ENCODE peak calls at places on chromosomes 11 and 22, in five cellular contexts. P, T, J, W and H are unnamed samples.

GRCh38 chr22:23553922-23554870 is 25.9 kb downstream of the IGLL1 start:
- DNase-seq in P (no peak), T (no peak), W (no peak), J (no peak), H (no peak)

GRCh38 chr11:2792376-2793250 is 92.8 kb upstream of the KCNQ1OT1 start:
- DNase-seq in P (peak; percentile 28), T (no peak), W (no peak), J (no peak), H (no peak)

GRCh38 chr11:73931039-73931645 is 19.7 kb upstream of the DNAJB13 start:
- DNase-seq in T (peak; percentile 97), J (peak; percentile 84), W (peak; percentile 72), P (peak; percentile 66), H (peak; percentile 87)

GRCh38 chr22:27752771-27753170 is 48.8 kb downstream of the MN1 start:
- DNase-seq in J (no peak), P (no peak), W (no peak), T (no peak), H (peak; percentile 26)

GRCh38 chr22:35477911-35478582 is 62.6 kb upstream of the RASD2 start:
- DNase-seq in T (no peak), J (peak; percentile 91), W (no peak), P (peak; percentile 18), H (peak; percentile 98)

GRCh38 chr22:28023774-28024173 is 104.7 kb upstream of the PITPNB start:
- DNase-seq in P (no peak), T (peak; percentile 41), J (no peak), W (no peak), H (no peak)

GRCh38 chr22:35443790-35444684 is 44.1 kb downstream of the MCM5 start:
- DNase-seq in T (no peak), P (no peak), W (no peak), J (no peak), H (no peak)

GRCh38 chr11:68128682-68129327 is 7.6 kb upstream of the CHKA start:
- DNase-seq in P (peak; percentile 74), J (peak; percentile 70), T (peak; percentile 91), W (no peak), H (peak; percentile 60)

GRCh38 chr11:65894034-65894591 is 3.6 kb downstream of the CCDC85B start:
- DNase-seq in W (no peak), P (no peak), T (no peak), J (no peak), H (no peak)

DNA sequence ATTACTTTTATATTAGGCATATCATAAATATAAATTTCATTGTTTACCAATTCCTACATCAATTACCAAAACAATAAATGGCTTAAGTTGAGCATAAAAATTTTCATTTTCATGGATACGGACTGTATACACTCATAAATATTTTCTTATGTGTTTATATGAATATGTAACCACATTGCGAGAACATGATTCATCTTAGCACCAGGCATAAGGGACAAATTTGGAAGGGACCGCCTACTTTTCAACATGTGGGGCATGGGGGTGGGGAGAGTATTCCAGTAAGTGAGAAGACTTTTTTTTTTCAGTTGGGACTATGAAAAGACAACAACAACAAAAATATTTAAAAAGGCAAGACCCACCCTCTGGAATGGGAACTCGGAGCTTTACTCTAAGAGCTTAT is 296.1 kb downstream of the RAB38 start:
- DNase-seq in W (no peak), J (no peak), T (no peak), P (no peak), H (no peak)
- H3K9ac ChIP-seq in W (no peak overlapping the region), J (no peak overlapping the region), T (no peak overlapping the region), P (no peak overlapping the region), H (peak overlapping the region; percentile 44)

GRCh38 chr11:62030071-62030684 is 62.7 kb upstream of the FTH1 start:
- DNase-seq in T (peak; percentile 72), J (no peak), W (no peak), P (peak; percentile 87), H (no peak)
- H2BK5ac ChIP-seq in T (no peak overlapping the region), J (no peak overlapping the region), W (no peak overlapping the region), P (no peak overlapping the region), H (no peak overlapping the region)

DNA sequence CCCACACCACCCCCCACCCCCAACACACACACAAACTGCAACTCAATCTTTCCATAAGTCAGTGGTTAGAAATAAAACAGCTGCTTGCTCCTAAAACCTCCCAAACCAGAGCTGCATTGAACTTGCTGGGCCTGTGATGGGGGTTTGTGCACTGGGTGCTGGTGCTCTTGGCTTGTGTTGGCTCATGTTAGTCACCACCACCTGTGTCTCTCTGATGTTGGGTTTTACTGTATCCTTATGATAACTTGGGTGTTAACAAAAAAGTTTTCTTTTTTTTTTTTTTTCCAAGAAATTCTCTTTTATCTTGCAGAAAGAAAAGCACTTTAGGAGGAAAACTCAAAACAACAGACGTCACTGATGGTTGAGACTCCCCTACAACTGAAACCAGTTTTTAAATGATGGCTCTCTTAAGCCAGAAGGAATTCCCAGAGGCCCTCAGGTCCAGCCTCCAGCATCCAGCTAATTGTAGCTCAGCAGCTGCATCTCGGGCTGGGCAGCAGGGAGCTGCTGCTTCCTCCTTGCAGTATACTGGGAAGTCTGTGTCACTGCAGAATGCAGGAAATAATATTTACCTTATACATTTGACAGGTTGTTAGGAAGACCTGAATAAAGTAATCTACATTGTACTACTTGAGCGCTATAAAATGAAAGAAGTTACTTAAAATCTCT is 80.0 kb upstream of the DRD2 start:
- DNase-seq in J (no peak), P (no peak), W (no peak), T (no peak), H (peak; percentile 4)
- H2BK120ac ChIP-seq in J (no peak overlapping the region), P (no peak overlapping the region), W (no peak overlapping the region), T (no peak overlapping the region), H (no peak overlapping the region)

GRCh38 chr11:44823006-44823405 is 96.2 kb downstream of the TSPAN18 start:
- DNase-seq in W (no peak), J (no peak), P (peak; percentile 75), T (peak; percentile 49), H (peak; percentile 53)
- H3K9ac ChIP-seq in W (no peak overlapping the region), J (no peak overlapping the region), P (no peak overlapping the region), T (no peak overlapping the region), H (no peak overlapping the region)

GRCh38 chr22:42855211-42855610 is 1.9 kb downstream of the ARFGAP3 start:
- DNase-seq in T (no peak), W (no peak), P (no peak), J (no peak), H (peak; percentile 28)

GRCh38 chr22:42856865-42857704 is at the start of gene ARFGAP3:
- DNase-seq in P (peak; percentile 94), J (peak; percentile 91), W (peak; percentile 93), T (peak; percentile 94), H (peak; percentile 92)

GRCh38 chr22:42857845-42858481 is 890 bp upstream of the ARFGAP3 start:
- DNase-seq in T (no peak), P (no peak), W (no peak), J (no peak), H (no peak)

GRCh38 chr22:42855726-42856125 is 1.3 kb downstream of the ARFGAP3 start:
- DNase-seq in J (no peak), W (no peak), P (no peak), T (no peak), H (peak; percentile 13)

DNA sequence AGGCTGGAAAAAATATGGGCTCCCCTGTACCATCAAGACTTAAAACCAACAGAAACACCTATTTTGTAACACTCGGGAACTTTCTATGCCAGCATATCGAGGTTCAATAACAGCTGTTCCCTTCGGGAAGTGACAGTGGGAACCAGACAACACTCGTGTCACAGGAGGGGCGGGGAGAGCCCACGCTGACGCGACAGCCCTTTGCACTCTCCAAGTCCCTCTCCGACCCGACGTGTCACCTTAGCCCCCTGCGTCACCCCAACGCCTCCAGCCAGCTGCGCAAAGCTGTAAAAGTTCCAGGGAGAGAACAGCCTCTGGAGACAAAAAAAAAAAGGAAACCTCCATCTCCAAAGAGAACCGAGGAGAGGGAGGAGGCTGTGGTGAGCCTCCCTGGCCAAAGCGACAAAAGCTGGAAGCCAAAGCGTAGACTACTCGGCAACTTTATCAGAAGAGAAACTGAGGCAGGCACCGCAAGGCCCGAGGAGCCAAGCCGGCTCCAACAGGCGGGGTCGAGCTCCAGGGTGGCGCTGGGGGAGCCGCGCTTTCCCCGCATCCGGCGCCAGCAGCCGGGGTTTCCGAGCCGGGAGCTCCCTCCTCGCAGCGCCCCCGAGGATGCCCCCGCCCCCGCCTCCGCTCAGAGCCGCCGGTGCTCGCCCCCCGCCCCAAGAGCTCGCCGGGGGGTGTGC is 751 bp downstream of the ARFGAP3 start:
- DNase-seq in T (peak; percentile 41), J (peak; percentile 22), W (peak; percentile 15), P (no peak), H (peak; percentile 72)
- H2BK5ac ChIP-seq in T (no peak overlapping the region), J (peak overlapping the region; percentile 81), W (no peak overlapping the region), P (no peak overlapping the region), H (peak overlapping the region; percentile 77)

DNA sequence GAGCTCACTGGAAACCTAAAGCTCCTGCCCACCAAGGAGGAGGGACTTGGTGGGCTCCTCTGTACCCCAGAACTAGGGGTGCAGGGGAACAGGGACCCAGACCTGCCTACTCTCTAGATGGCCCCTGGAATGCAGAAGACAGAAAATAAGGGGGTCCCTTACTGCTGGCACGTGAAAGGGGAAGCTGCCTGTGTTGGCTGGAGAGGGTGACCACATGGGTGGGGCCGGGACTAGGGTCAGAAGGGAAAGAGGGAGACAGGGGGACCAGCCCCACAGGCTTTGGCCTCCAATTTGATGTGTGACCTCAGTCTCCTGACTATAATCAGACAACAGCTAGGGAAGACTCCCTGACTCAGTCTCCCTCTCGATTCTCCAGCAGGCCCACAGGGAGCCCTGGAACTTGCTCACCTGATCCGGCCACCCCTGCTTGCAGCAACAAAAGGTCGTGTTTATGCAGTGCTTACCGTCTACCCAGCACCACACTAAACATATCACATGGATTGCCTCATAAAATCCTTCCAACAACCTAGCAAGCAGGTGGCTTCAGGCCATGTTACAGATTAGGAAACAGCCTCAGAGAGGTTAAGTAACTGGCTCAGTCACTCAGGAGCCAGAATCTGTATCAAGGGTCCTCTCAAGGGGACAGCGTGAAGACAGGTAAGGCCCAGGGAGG is 10.2 kb downstream of the ARAP1 start:
- DNase-seq in J (peak; percentile 29), T (no peak), P (no peak), W (no peak), H (peak; percentile 59)
- H2BK120ac ChIP-seq in J (no peak overlapping the region), T (peak overlapping the region; percentile 21), P (no peak overlapping the region), W (no peak overlapping the region), H (peak overlapping the region; percentile 78)

DNA sequence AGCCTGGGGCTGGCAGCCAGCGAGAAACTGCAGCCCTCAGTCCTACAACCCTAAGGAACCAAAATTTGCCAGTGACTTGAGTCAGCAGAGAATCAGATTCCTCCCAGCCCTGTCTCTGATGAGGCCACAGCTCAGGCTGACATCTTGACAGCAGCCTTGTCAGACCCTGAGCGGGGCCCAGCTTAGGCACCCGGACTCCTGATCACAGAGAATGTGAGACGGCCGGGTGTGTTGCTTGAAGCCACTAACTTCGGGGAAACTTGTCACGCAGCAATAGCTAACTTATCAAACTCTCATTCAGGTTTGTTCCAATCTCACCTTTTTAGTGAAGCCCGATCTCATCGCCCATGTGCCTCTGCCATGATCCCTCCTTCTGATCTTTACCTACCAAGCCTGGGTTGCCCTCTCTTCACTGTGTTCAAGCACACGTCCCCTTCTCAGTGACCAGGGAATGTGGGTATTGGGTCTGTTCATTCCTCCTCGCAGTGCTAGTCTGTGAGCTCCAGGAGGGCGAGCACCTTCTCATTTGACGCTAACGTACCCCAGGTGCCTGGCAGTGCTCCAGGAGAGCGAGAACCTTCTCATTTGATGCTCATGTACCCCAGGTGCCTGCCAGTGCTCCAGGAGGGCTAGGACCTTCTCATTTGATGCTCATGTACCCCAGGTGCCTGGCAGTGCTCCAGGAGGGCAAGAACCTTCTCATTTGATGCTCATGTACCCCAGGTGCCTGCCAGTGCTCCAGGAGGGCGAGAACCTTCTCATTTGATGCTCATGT is 280.7 kb downstream of the BRD1 start:
- DNase-seq in J (no peak), T (no peak), W (no peak), P (no peak), H (no peak)
- H3K9ac ChIP-seq in J (no peak overlapping the region), T (no peak overlapping the region), W (no peak overlapping the region), P (no peak overlapping the region), H (no peak overlapping the region)